ENCODE peak calls at places on chromosomes 6 and 20, in six cellular contexts. K, O, L, S, H and B are unnamed samples.

GRCh38 chr6:105879902-105880547 is 206.1 kb upstream of the PRDM1 start:
- DNase-seq in H (peak), S (no peak), L (no peak), K (no peak), O (no peak), B (no peak)

GRCh38 chr6:73145690-73146089 is 79.6 kb downstream of the KHDC1L start:
- DNase-seq in L (no peak), K (no peak), H (no peak), O (no peak), S (no peak), B (no peak)

GRCh38 chr20:60727425-60727824 is 524.6 kb upstream of the CDH4 start:
- DNase-seq in K (no peak), O (no peak), H (no peak), L (no peak), S (no peak), B (no peak)

GRCh38 chr20:58140787-58141396 is 87.6 kb downstream of the ANKRD60 start:
- DNase-seq in K (no peak), S (no peak), O (no peak), L (no peak), H (peak), B (no peak)

GRCh38 chr20:2252419-2253060 is 43.3 kb upstream of the TGM3 start:
- DNase-seq in S (no peak), H (no peak), O (no peak), L (no peak), K (no peak), B (no peak)

GRCh38 chr6:151239603-151240035 is at the start of gene AKAP12:
- DNase-seq in K (peak), S (no peak), L (no peak), H (peak), O (peak), B (no peak)

GRCh38 chr20:46312075-46312944 is 4.0 kb upstream of the CDH22 start:
- DNase-seq in H (no peak), K (no peak), L (no peak), S (no peak), O (peak), B (no peak)

GRCh38 chr6:90004511-90004910 is 110.2 kb downstream of the GJA10 start:
- DNase-seq in H (no peak), O (no peak), K (no peak), S (no peak), L (no peak), B (peak)

GRCh38 chr6:21893778-21894177 is 300.2 kb downstream of the SOX4 start:
- DNase-seq in O (no peak), H (no peak), L (no peak), K (no peak), S (no peak), B (no peak)

GRCh38 chr6:81451787-81452186 is 300.7 kb downstream of the TENT5A start:
- DNase-seq in S (peak), K (peak), H (no peak), L (peak), O (no peak), B (peak)

GRCh38 chr6:2871102-2871501 is 29.4 kb upstream of the SERPINB1 start:
- DNase-seq in K (no peak), O (no peak), S (no peak), L (no peak), H (no peak), B (no peak)

GRCh38 chr6:82611751-82612150 is 248.1 kb downstream of the TPBG start:
- DNase-seq in S (no peak), L (no peak), K (no peak), H (no peak), O (no peak), B (no peak)

GRCh38 chr6:82608365-82608764 is 244.7 kb downstream of the TPBG start:
- DNase-seq in L (no peak), S (no peak), O (no peak), H (no peak), K (no peak), B (no peak)

GRCh38 chr6:82614518-82614917 is 250.9 kb downstream of the TPBG start:
- DNase-seq in H (no peak), L (no peak), O (no peak), S (no peak), K (no peak), B (no peak)

GRCh38 chr6:82612475-82612874 is 248.9 kb downstream of the TPBG start:
- DNase-seq in L (no peak), K (no peak), O (no peak), H (no peak), S (no peak), B (no peak)

DNA sequence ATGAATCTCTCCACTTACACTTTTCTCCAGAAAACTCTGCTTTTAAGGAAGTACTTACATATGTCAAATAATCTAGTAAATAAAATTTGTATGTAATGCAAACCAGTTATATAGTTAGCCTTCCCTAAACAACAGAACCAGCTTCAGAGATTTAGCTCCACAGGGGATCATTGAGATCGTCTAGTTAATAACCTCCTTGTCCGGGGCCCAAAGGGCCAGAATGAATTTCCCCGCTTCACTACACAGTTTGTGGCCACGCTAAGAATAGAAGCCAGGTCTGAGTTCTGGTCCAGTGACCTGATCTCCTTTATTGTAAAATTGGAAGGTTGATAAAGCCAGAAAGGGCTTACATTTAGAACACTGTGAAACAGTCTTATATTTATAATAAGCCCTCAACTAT is 245.2 kb downstream of the TPBG start:
- DNase-seq in L (no peak), H (no peak), S (no peak), K (no peak), O (no peak), B (no peak)
- H3K27ac ChIP-seq in L (no peak), H (no peak), S (no peak), K (no peak), O (no peak), B (no peak)

GRCh38 chr20:25218109-25218486 is 22.6 kb downstream of the ENTPD6 start:
- DNase-seq in O (no peak), H (no peak), S (no peak), L (no peak), K (no peak), B (no peak)
- H3K27ac ChIP-seq in O (no peak), H (no peak), S (peak), L (no peak), K (no peak), B (no peak)

GRCh38 chr6:137427670-137428290 is 66.4 kb downstream of the OLIG3 start:
- DNase-seq in O (no peak), H (no peak), K (no peak), L (no peak), S (no peak), B (no peak)

GRCh38 chr6:137426007-137426689 is 68.0 kb downstream of the OLIG3 start:
- DNase-seq in K (no peak), H (no peak), S (no peak), L (no peak), O (no peak), B (no peak)

GRCh38 chr6:137430954-137431353 is 63.2 kb downstream of the OLIG3 start:
- DNase-seq in K (no peak), S (no peak), L (no peak), H (no peak), O (no peak), B (no peak)

GRCh38 chr6:137434640-137435039 is 59.6 kb downstream of the OLIG3 start:
- DNase-seq in H (no peak), L (no peak), S (no peak), O (no peak), K (no peak), B (no peak)

DNA sequence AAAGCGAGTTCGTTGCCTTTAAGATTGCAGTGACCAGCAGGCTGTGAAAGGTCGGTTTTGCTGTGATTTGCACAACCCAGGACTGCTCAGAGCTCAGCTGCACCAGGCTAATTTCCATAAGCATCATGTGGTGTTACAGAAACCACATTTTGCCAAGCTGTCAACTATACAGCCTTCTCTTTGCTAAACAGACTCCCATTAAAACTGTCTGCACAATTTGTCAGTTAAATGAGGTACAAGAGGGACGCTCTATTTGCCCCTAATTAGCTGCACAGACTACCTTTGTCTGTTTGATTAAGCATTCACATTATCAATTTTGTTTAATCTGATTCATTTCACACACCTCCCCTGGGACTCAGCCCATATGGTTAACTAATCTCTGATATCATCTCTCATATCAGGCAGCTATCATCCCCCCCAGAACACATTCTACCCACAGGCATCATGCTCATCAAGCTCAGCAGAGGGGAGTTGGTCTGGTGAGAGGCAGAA is 62.1 kb downstream of the OLIG3 start:
- DNase-seq in K (no peak), O (no peak), S (no peak), L (no peak), H (no peak), B (no peak)
- H3K27ac ChIP-seq in K (no peak), O (no peak), S (no peak), L (no peak), H (no peak), B (no peak)

GRCh38 chr20:56573989-56574388 is 40.9 kb downstream of the FAM209B start:
- DNase-seq in L (no peak), H (no peak), S (no peak), O (no peak), K (no peak), B (no peak)

GRCh38 chr20:56575157-56575556 is 42.1 kb downstream of the FAM209B start:
- DNase-seq in L (no peak), O (no peak), S (no peak), K (no peak), H (no peak), B (no peak)

GRCh38 chr20:56575961-56576360 is 42.9 kb downstream of the FAM209B start:
- DNase-seq in O (no peak), K (no peak), S (no peak), L (no peak), H (no peak), B (no peak)

GRCh38 chr20:56572178-56572577 is 39.1 kb downstream of the FAM209B start:
- DNase-seq in S (no peak), O (no peak), K (no peak), L (no peak), H (no peak), B (no peak)

GRCh38 chr20:56574531-56575142 is 41.6 kb downstream of the FAM209B start:
- DNase-seq in O (no peak), K (no peak), L (no peak), H (no peak), S (peak), B (no peak)
- H3K27ac ChIP-seq in O (no peak), K (no peak), L (no peak), H (no peak), S (peak), B (no peak)

GRCh38 chr6:99353126-99353525 is 3.7 kb upstream of the FAXC start:
- DNase-seq in L (peak), H (no peak), K (peak), S (no peak), O (no peak), B (no peak)
- H3K27ac ChIP-seq in L (no peak), H (no peak), K (no peak), S (no peak), O (no peak), B (no peak)

GRCh38 chr6:84103029-84103428 is 69.5 kb downstream of the MRAP2 start:
- DNase-seq in L (no peak), S (no peak), K (peak), H (no peak), O (no peak), B (no peak)

DNA sequence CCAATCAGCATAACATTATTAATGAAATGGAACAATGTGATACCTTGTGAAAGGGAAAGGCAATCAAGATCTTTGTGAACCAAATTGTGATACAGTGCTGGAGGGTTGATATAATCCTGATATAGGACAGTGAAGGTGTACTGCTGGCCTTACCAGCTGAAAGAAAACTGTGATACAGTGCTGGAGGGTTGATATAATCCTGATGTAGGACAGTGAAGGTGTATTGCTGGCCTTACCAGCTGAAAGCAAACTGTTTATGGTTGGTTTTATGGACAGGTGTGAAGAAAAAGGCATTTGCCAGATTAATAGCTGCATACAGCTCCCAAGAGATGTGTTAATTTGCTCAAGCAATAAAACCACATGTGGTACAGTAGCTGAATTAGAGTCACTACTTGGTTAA is 73.9 kb downstream of the MRAP2 start:
- DNase-seq in L (no peak), H (no peak), K (no peak), S (no peak), O (no peak), B (no peak)
- H3K27ac ChIP-seq in L (no peak), H (no peak), K (no peak), S (no peak), O (no peak), B (no peak)

GRCh38 chr6:57312004-57312345 is 5.5 kb upstream of the PRIM2 start:
- DNase-seq in L (no peak), O (no peak), K (no peak), H (no peak), S (no peak), B (no peak)
- H3K27ac ChIP-seq in L (no peak), O (no peak), K (peak), H (peak), S (peak), B (no peak)

GRCh38 chr6:30896541-30896940 is 11.5 kb upstream of the GTF2H4 start:
- DNase-seq in H (no peak), L (no peak), S (no peak), K (no peak), O (no peak), B (no peak)
- H3K27ac ChIP-seq in H (no peak), L (no peak), S (peak), K (no peak), O (no peak), B (no peak)

GRCh38 chr6:139586273-139586672 is 211.8 kb upstream of the CITED2 start:
- DNase-seq in L (no peak), K (no peak), H (no peak), S (no peak), O (no peak), B (no peak)

GRCh38 chr6:139588734-139589418 is 214.4 kb upstream of the CITED2 start:
- DNase-seq in H (no peak), O (no peak), K (peak), S (no peak), L (peak), B (peak)

GRCh38 chr6:139587469-139587868 is 213.0 kb upstream of the CITED2 start:
- DNase-seq in S (peak), K (peak), O (no peak), H (no peak), L (peak), B (no peak)

GRCh38 chr6:139590206-139590605 is 215.8 kb upstream of the CITED2 start:
- DNase-seq in S (no peak), O (no peak), K (no peak), H (no peak), L (no peak), B (peak)

DNA sequence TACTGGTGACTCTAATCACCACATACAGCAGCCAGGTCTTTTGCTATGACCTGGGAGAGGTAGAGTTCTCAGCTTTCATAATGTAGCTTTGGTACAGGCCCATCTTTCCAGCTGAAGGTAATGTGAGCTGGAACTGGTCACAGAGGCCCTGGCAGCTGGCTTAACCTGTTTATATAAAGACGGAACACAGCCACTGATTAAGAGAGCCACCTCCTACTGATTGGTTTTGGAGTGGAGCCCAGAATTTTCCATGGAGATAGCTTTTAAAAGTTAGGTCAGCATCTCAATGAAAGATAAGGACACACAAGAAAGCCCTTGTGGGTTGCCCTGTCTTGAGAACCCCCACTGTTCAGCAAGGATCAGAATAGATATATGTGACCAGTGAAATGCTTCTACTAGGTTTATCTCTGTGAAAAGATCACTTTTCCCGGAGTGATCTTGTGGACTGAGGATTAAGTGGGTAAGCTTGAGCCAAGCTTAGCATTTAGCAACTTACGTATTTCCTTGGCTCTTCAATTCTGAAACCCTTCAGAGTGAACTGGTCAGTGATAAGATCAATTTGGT is 213.7 kb upstream of the CITED2 start:
- DNase-seq in H (no peak), L (peak), K (peak), S (no peak), O (no peak), B (peak)
- H3K27ac ChIP-seq in H (peak), L (peak), K (peak), S (no peak), O (no peak), B (peak)

GRCh38 chr6:41785254-41785653 is 2.2 kb upstream of the TOMM6 start:
- DNase-seq in S (no peak), K (no peak), O (no peak), H (no peak), L (no peak), B (no peak)
- H3K27ac ChIP-seq in S (peak), K (no peak), O (no peak), H (no peak), L (no peak), B (peak)